ENCODE peak calls at places on chromosomes 7 and 10, in nine cellular contexts. One of them, this sample, is unnamed.

GRCh38 chr7:2217716-2218443 is 14.9 kb downstream of the MAD1L1 start:
- DNase-seq in activated CD4-positive, alpha-beta T cell treated with anti-CD3 and anti-CD28 coated beads, Interleukin-2, amount 10 ng/mL, durations not matched to agents 7 days and 5 days: no peak
- DNase-seq in EL: no peak
- DNase-seq in coronary artery: no peak
- DNase-seq in stimulated activated CD4-positive, alpha-beta T cell treated with anti-CD3 and anti-CD28 coated beads, Interleukin-1b, Interleukin-23, amount 100 ng/mL, for 1 hour: no peak
- DNase-seq in uterus: no peak
- DNase-seq in NCI-H1092 treated with DMSO at 0.1 percent for 48 hours: no peak
- DNase-seq in NAMALWA: no peak
- DNase-seq in ovary: no peak
- DNase-seq in this sample: no peak

GRCh38 chr10:129710510-129710847 is 243.4 kb downstream of the MGMT start:
- DNase-seq in uterus: no peak
- DNase-seq in NCI-H1092 treated with DMSO at 0.1 percent for 48 hours: no peak
- DNase-seq in EL: no peak
- DNase-seq in NAMALWA: no peak
- DNase-seq in activated CD4-positive, alpha-beta T cell treated with anti-CD3 and anti-CD28 coated beads, Interleukin-2, amount 10 ng/mL, durations not matched to agents 7 days and 5 days: no peak
- DNase-seq in ovary: no peak
- DNase-seq in stimulated activated CD4-positive, alpha-beta T cell treated with anti-CD3 and anti-CD28 coated beads, Interleukin-1b, Interleukin-23, amount 100 ng/mL, for 1 hour: no peak
- DNase-seq in coronary artery: no peak
- DNase-seq in this sample: no peak

GRCh38 chr7:78473902-78474301 is 675.3 kb downstream of the PHTF2 start:
- DNase-seq in stimulated activated CD4-positive, alpha-beta T cell treated with anti-CD3 and anti-CD28 coated beads, Interleukin-1b, Interleukin-23, amount 100 ng/mL, for 1 hour: no peak
- DNase-seq in EL: no peak
- DNase-seq in ovary: no peak
- DNase-seq in uterus: no peak
- DNase-seq in NAMALWA: no peak
- DNase-seq in NCI-H1092 treated with DMSO at 0.1 percent for 48 hours: no peak
- DNase-seq in coronary artery: no peak
- DNase-seq in activated CD4-positive, alpha-beta T cell treated with anti-CD3 and anti-CD28 coated beads, Interleukin-2, amount 10 ng/mL, durations not matched to agents 7 days and 5 days: no peak
- DNase-seq in this sample: no peak

GRCh38 chr10:72200883-72201282 is 14.9 kb upstream of the ANAPC16 start:
- DNase-seq in uterus: no peak
- DNase-seq in NCI-H1092 treated with DMSO at 0.1 percent for 48 hours: no peak
- DNase-seq in ovary: no peak
- DNase-seq in activated CD4-positive, alpha-beta T cell treated with anti-CD3 and anti-CD28 coated beads, Interleukin-2, amount 10 ng/mL, durations not matched to agents 7 days and 5 days: no peak
- DNase-seq in EL: no peak
- DNase-seq in NAMALWA: no peak
- DNase-seq in coronary artery: no peak
- DNase-seq in stimulated activated CD4-positive, alpha-beta T cell treated with anti-CD3 and anti-CD28 coated beads, Interleukin-1b, Interleukin-23, amount 100 ng/mL, for 1 hour: no peak
- DNase-seq in this sample: no peak

GRCh38 chr10:33157108-33157507 is 177.4 kb downstream of the NRP1 start:
- DNase-seq in NCI-H1092 treated with DMSO at 0.1 percent for 48 hours: no peak
- DNase-seq in coronary artery: no peak
- DNase-seq in uterus: no peak
- DNase-seq in NAMALWA: no peak
- DNase-seq in activated CD4-positive, alpha-beta T cell treated with anti-CD3 and anti-CD28 coated beads, Interleukin-2, amount 10 ng/mL, durations not matched to agents 7 days and 5 days: no peak
- DNase-seq in ovary: no peak
- DNase-seq in EL: peak
- DNase-seq in stimulated activated CD4-positive, alpha-beta T cell treated with anti-CD3 and anti-CD28 coated beads, Interleukin-1b, Interleukin-23, amount 100 ng/mL, for 1 hour: no peak
- DNase-seq in this sample: no peak

GRCh38 chr7:132639983-132640382 is 63.7 kb upstream of the PLXNA4 start:
- DNase-seq in ovary: no peak
- DNase-seq in activated CD4-positive, alpha-beta T cell treated with anti-CD3 and anti-CD28 coated beads, Interleukin-2, amount 10 ng/mL, durations not matched to agents 7 days and 5 days: no peak
- DNase-seq in uterus: no peak
- DNase-seq in stimulated activated CD4-positive, alpha-beta T cell treated with anti-CD3 and anti-CD28 coated beads, Interleukin-1b, Interleukin-23, amount 100 ng/mL, for 1 hour: no peak
- DNase-seq in coronary artery: no peak
- DNase-seq in NCI-H1092 treated with DMSO at 0.1 percent for 48 hours: no peak
- DNase-seq in EL: no peak
- DNase-seq in NAMALWA: no peak
- DNase-seq in this sample: no peak

GRCh38 chr10:31401287-31401686 is 82.3 kb downstream of the ZEB1 start:
- DNase-seq in ovary: no peak
- DNase-seq in uterus: no peak
- DNase-seq in activated CD4-positive, alpha-beta T cell treated with anti-CD3 and anti-CD28 coated beads, Interleukin-2, amount 10 ng/mL, durations not matched to agents 7 days and 5 days: no peak
- DNase-seq in stimulated activated CD4-positive, alpha-beta T cell treated with anti-CD3 and anti-CD28 coated beads, Interleukin-1b, Interleukin-23, amount 100 ng/mL, for 1 hour: no peak
- DNase-seq in NCI-H1092 treated with DMSO at 0.1 percent for 48 hours: peak
- DNase-seq in coronary artery: no peak
- DNase-seq in EL: no peak
- DNase-seq in NAMALWA: no peak
- DNase-seq in this sample: no peak

GRCh38 chr7:10685040-10685439 is 288.6 kb upstream of the PHF14 start:
- DNase-seq in ovary: no peak
- DNase-seq in activated CD4-positive, alpha-beta T cell treated with anti-CD3 and anti-CD28 coated beads, Interleukin-2, amount 10 ng/mL, durations not matched to agents 7 days and 5 days: no peak
- DNase-seq in uterus: no peak
- DNase-seq in NCI-H1092 treated with DMSO at 0.1 percent for 48 hours: peak
- DNase-seq in stimulated activated CD4-positive, alpha-beta T cell treated with anti-CD3 and anti-CD28 coated beads, Interleukin-1b, Interleukin-23, amount 100 ng/mL, for 1 hour: no peak
- DNase-seq in EL: no peak
- DNase-seq in NAMALWA: peak
- DNase-seq in coronary artery: no peak
- DNase-seq in this sample: no peak

GRCh38 chr10:113560071-113560470 is 7.2 kb downstream of the HABP2 start:
- DNase-seq in ovary: no peak
- DNase-seq in NAMALWA: no peak
- DNase-seq in activated CD4-positive, alpha-beta T cell treated with anti-CD3 and anti-CD28 coated beads, Interleukin-2, amount 10 ng/mL, durations not matched to agents 7 days and 5 days: no peak
- DNase-seq in coronary artery: no peak
- DNase-seq in EL: no peak
- DNase-seq in uterus: no peak
- DNase-seq in stimulated activated CD4-positive, alpha-beta T cell treated with anti-CD3 and anti-CD28 coated beads, Interleukin-1b, Interleukin-23, amount 100 ng/mL, for 1 hour: no peak
- DNase-seq in NCI-H1092 treated with DMSO at 0.1 percent for 48 hours: no peak
- DNase-seq in this sample: no peak

GRCh38 chr7:8154290-8154689 is 107.7 kb downstream of the ICA1 start:
- DNase-seq in uterus: no peak
- DNase-seq in NAMALWA: no peak
- DNase-seq in activated CD4-positive, alpha-beta T cell treated with anti-CD3 and anti-CD28 coated beads, Interleukin-2, amount 10 ng/mL, durations not matched to agents 7 days and 5 days: no peak
- DNase-seq in coronary artery: no peak
- DNase-seq in NCI-H1092 treated with DMSO at 0.1 percent for 48 hours: peak
- DNase-seq in stimulated activated CD4-positive, alpha-beta T cell treated with anti-CD3 and anti-CD28 coated beads, Interleukin-1b, Interleukin-23, amount 100 ng/mL, for 1 hour: no peak
- DNase-seq in ovary: no peak
- DNase-seq in EL: no peak
- DNase-seq in this sample: no peak

GRCh38 chr7:85232068-85232467 is 45.2 kb upstream of the SEMA3D start:
- DNase-seq in uterus: no peak
- DNase-seq in EL: no peak
- DNase-seq in NCI-H1092 treated with DMSO at 0.1 percent for 48 hours: no peak
- DNase-seq in stimulated activated CD4-positive, alpha-beta T cell treated with anti-CD3 and anti-CD28 coated beads, Interleukin-1b, Interleukin-23, amount 100 ng/mL, for 1 hour: no peak
- DNase-seq in coronary artery: no peak
- DNase-seq in ovary: no peak
- DNase-seq in activated CD4-positive, alpha-beta T cell treated with anti-CD3 and anti-CD28 coated beads, Interleukin-2, amount 10 ng/mL, durations not matched to agents 7 days and 5 days: no peak
- DNase-seq in NAMALWA: no peak
- DNase-seq in this sample: no peak

GRCh38 chr10:119531067-119531466 is 11.5 kb downstream of the RGS10 start:
- DNase-seq in uterus: no peak
- DNase-seq in coronary artery: no peak
- DNase-seq in activated CD4-positive, alpha-beta T cell treated with anti-CD3 and anti-CD28 coated beads, Interleukin-2, amount 10 ng/mL, durations not matched to agents 7 days and 5 days: no peak
- DNase-seq in NCI-H1092 treated with DMSO at 0.1 percent for 48 hours: no peak
- DNase-seq in NAMALWA: no peak
- DNase-seq in EL: no peak
- DNase-seq in stimulated activated CD4-positive, alpha-beta T cell treated with anti-CD3 and anti-CD28 coated beads, Interleukin-1b, Interleukin-23, amount 100 ng/mL, for 1 hour: no peak
- DNase-seq in ovary: no peak
- DNase-seq in this sample: no peak

GRCh38 chr7:137069249-137069963 is 201.0 kb downstream of the CHRM2 start:
- DNase-seq in NAMALWA: no peak
- DNase-seq in uterus: no peak
- DNase-seq in EL: no peak
- DNase-seq in coronary artery: no peak
- DNase-seq in activated CD4-positive, alpha-beta T cell treated with anti-CD3 and anti-CD28 coated beads, Interleukin-2, amount 10 ng/mL, durations not matched to agents 7 days and 5 days: no peak
- DNase-seq in ovary: no peak
- DNase-seq in stimulated activated CD4-positive, alpha-beta T cell treated with anti-CD3 and anti-CD28 coated beads, Interleukin-1b, Interleukin-23, amount 100 ng/mL, for 1 hour: no peak
- DNase-seq in NCI-H1092 treated with DMSO at 0.1 percent for 48 hours: no peak
- DNase-seq in this sample: no peak

GRCh38 chr10:62332406-62332805 is 41.8 kb upstream of the ZNF365 start:
- DNase-seq in ovary: no peak
- DNase-seq in coronary artery: no peak
- DNase-seq in NCI-H1092 treated with DMSO at 0.1 percent for 48 hours: no peak
- DNase-seq in uterus: no peak
- DNase-seq in activated CD4-positive, alpha-beta T cell treated with anti-CD3 and anti-CD28 coated beads, Interleukin-2, amount 10 ng/mL, durations not matched to agents 7 days and 5 days: no peak
- DNase-seq in NAMALWA: no peak
- DNase-seq in stimulated activated CD4-positive, alpha-beta T cell treated with anti-CD3 and anti-CD28 coated beads, Interleukin-1b, Interleukin-23, amount 100 ng/mL, for 1 hour: no peak
- DNase-seq in EL: no peak
- DNase-seq in this sample: no peak

GRCh38 chr7:132075573-132075972 is 500.7 kb downstream of the PLXNA4 start:
- DNase-seq in ovary: no peak
- DNase-seq in NCI-H1092 treated with DMSO at 0.1 percent for 48 hours: no peak
- DNase-seq in coronary artery: no peak
- DNase-seq in activated CD4-positive, alpha-beta T cell treated with anti-CD3 and anti-CD28 coated beads, Interleukin-2, amount 10 ng/mL, durations not matched to agents 7 days and 5 days: no peak
- DNase-seq in NAMALWA: no peak
- DNase-seq in stimulated activated CD4-positive, alpha-beta T cell treated with anti-CD3 and anti-CD28 coated beads, Interleukin-1b, Interleukin-23, amount 100 ng/mL, for 1 hour: no peak
- DNase-seq in uterus: no peak
- DNase-seq in EL: no peak
- DNase-seq in this sample: no peak

GRCh38 chr10:79438699-79439085 is 6.7 kb downstream of the ZCCHC24 start:
- DNase-seq in ovary: peak
- DNase-seq in EL: no peak
- DNase-seq in coronary artery: no peak
- DNase-seq in NCI-H1092 treated with DMSO at 0.1 percent for 48 hours: no peak
- DNase-seq in activated CD4-positive, alpha-beta T cell treated with anti-CD3 and anti-CD28 coated beads, Interleukin-2, amount 10 ng/mL, durations not matched to agents 7 days and 5 days: no peak
- DNase-seq in stimulated activated CD4-positive, alpha-beta T cell treated with anti-CD3 and anti-CD28 coated beads, Interleukin-1b, Interleukin-23, amount 100 ng/mL, for 1 hour: no peak
- DNase-seq in uterus: no peak
- DNase-seq in NAMALWA: no peak
- DNase-seq in this sample: no peak

GRCh38 chr10:46033602-46034011 is 3.2 kb upstream of the NCOA4 start:
- DNase-seq in coronary artery: no peak
- DNase-seq in activated CD4-positive, alpha-beta T cell treated with anti-CD3 and anti-CD28 coated beads, Interleukin-2, amount 10 ng/mL, durations not matched to agents 7 days and 5 days: no peak
- DNase-seq in stimulated activated CD4-positive, alpha-beta T cell treated with anti-CD3 and anti-CD28 coated beads, Interleukin-1b, Interleukin-23, amount 100 ng/mL, for 1 hour: no peak
- DNase-seq in NAMALWA: no peak
- DNase-seq in ovary: no peak
- DNase-seq in uterus: no peak
- DNase-seq in NCI-H1092 treated with DMSO at 0.1 percent for 48 hours: no peak
- DNase-seq in EL: peak
- DNase-seq in this sample: no peak

GRCh38 chr10:76150139-76150885 is 718.9 kb downstream of the LRMDA start:
- DNase-seq in EL: no peak
- DNase-seq in NAMALWA: no peak
- DNase-seq in activated CD4-positive, alpha-beta T cell treated with anti-CD3 and anti-CD28 coated beads, Interleukin-2, amount 10 ng/mL, durations not matched to agents 7 days and 5 days: no peak
- DNase-seq in uterus: peak
- DNase-seq in stimulated activated CD4-positive, alpha-beta T cell treated with anti-CD3 and anti-CD28 coated beads, Interleukin-1b, Interleukin-23, amount 100 ng/mL, for 1 hour: no peak
- DNase-seq in coronary artery: no peak
- DNase-seq in NCI-H1092 treated with DMSO at 0.1 percent for 48 hours: no peak
- DNase-seq in ovary: no peak
- DNase-seq in this sample: no peak

GRCh38 chr10:70551971-70552422 is 50.5 kb downstream of the PRF1 start:
- DNase-seq in EL: peak
- DNase-seq in activated CD4-positive, alpha-beta T cell treated with anti-CD3 and anti-CD28 coated beads, Interleukin-2, amount 10 ng/mL, durations not matched to agents 7 days and 5 days: no peak
- DNase-seq in uterus: no peak
- DNase-seq in ovary: no peak
- DNase-seq in stimulated activated CD4-positive, alpha-beta T cell treated with anti-CD3 and anti-CD28 coated beads, Interleukin-1b, Interleukin-23, amount 100 ng/mL, for 1 hour: no peak
- DNase-seq in NAMALWA: no peak
- DNase-seq in NCI-H1092 treated with DMSO at 0.1 percent for 48 hours: no peak
- DNase-seq in coronary artery: peak
- DNase-seq in this sample: no peak

GRCh38 chr10:43361532-43362190 is 9.8 kb upstream of the FXYD4 start:
- DNase-seq in NCI-H1092 treated with DMSO at 0.1 percent for 48 hours: no peak
- DNase-seq in EL: no peak
- DNase-seq in coronary artery: no peak
- DNase-seq in ovary: no peak
- DNase-seq in stimulated activated CD4-positive, alpha-beta T cell treated with anti-CD3 and anti-CD28 coated beads, Interleukin-1b, Interleukin-23, amount 100 ng/mL, for 1 hour: no peak
- DNase-seq in NAMALWA: no peak
- DNase-seq in uterus: no peak
- DNase-seq in activated CD4-positive, alpha-beta T cell treated with anti-CD3 and anti-CD28 coated beads, Interleukin-2, amount 10 ng/mL, durations not matched to agents 7 days and 5 days: peak
- DNase-seq in this sample: no peak

GRCh38 chr10:133442967-133443924 is 10.5 kb upstream of the SCART1 start:
- DNase-seq in NCI-H1092 treated with DMSO at 0.1 percent for 48 hours: no peak
- DNase-seq in uterus: peak
- DNase-seq in coronary artery: peak
- DNase-seq in NAMALWA: no peak
- DNase-seq in activated CD4-positive, alpha-beta T cell treated with anti-CD3 and anti-CD28 coated beads, Interleukin-2, amount 10 ng/mL, durations not matched to agents 7 days and 5 days: no peak
- DNase-seq in EL: no peak
- DNase-seq in stimulated activated CD4-positive, alpha-beta T cell treated with anti-CD3 and anti-CD28 coated beads, Interleukin-1b, Interleukin-23, amount 100 ng/mL, for 1 hour: no peak
- DNase-seq in ovary: peak
- DNase-seq in this sample: no peak

GRCh38 chr7:92137531-92137930 is 3.3 kb upstream of the CYP51A1 start:
- DNase-seq in ovary: no peak
- DNase-seq in activated CD4-positive, alpha-beta T cell treated with anti-CD3 and anti-CD28 coated beads, Interleukin-2, amount 10 ng/mL, durations not matched to agents 7 days and 5 days: no peak
- DNase-seq in coronary artery: no peak
- DNase-seq in NCI-H1092 treated with DMSO at 0.1 percent for 48 hours: no peak
- DNase-seq in EL: no peak
- DNase-seq in stimulated activated CD4-positive, alpha-beta T cell treated with anti-CD3 and anti-CD28 coated beads, Interleukin-1b, Interleukin-23, amount 100 ng/mL, for 1 hour: no peak
- DNase-seq in NAMALWA: no peak
- DNase-seq in uterus: peak
- DNase-seq in this sample: no peak

GRCh38 chr10:122127943-122128342 is 139.0 kb downstream of the TACC2 start:
- DNase-seq in coronary artery: no peak
- DNase-seq in stimulated activated CD4-positive, alpha-beta T cell treated with anti-CD3 and anti-CD28 coated beads, Interleukin-1b, Interleukin-23, amount 100 ng/mL, for 1 hour: no peak
- DNase-seq in NAMALWA: no peak
- DNase-seq in activated CD4-positive, alpha-beta T cell treated with anti-CD3 and anti-CD28 coated beads, Interleukin-2, amount 10 ng/mL, durations not matched to agents 7 days and 5 days: no peak
- DNase-seq in NCI-H1092 treated with DMSO at 0.1 percent for 48 hours: no peak
- DNase-seq in EL: no peak
- DNase-seq in ovary: no peak
- DNase-seq in uterus: no peak
- DNase-seq in this sample: no peak

GRCh38 chr10:50511512-50512213 is 112.1 kb downstream of the SGMS1 start:
- DNase-seq in stimulated activated CD4-positive, alpha-beta T cell treated with anti-CD3 and anti-CD28 coated beads, Interleukin-1b, Interleukin-23, amount 100 ng/mL, for 1 hour: no peak
- DNase-seq in coronary artery: no peak
- DNase-seq in ovary: no peak
- DNase-seq in NCI-H1092 treated with DMSO at 0.1 percent for 48 hours: no peak
- DNase-seq in uterus: no peak
- DNase-seq in activated CD4-positive, alpha-beta T cell treated with anti-CD3 and anti-CD28 coated beads, Interleukin-2, amount 10 ng/mL, durations not matched to agents 7 days and 5 days: no peak
- DNase-seq in NAMALWA: no peak
- DNase-seq in EL: peak
- DNase-seq in this sample: no peak

GRCh38 chr7:274262-274661 is 15.7 kb upstream of the FOXL3 start:
- DNase-seq in EL: no peak
- DNase-seq in coronary artery: no peak
- DNase-seq in ovary: no peak
- DNase-seq in NCI-H1092 treated with DMSO at 0.1 percent for 48 hours: no peak
- DNase-seq in NAMALWA: no peak
- DNase-seq in uterus: no peak
- DNase-seq in stimulated activated CD4-positive, alpha-beta T cell treated with anti-CD3 and anti-CD28 coated beads, Interleukin-1b, Interleukin-23, amount 100 ng/mL, for 1 hour: no peak
- DNase-seq in activated CD4-positive, alpha-beta T cell treated with anti-CD3 and anti-CD28 coated beads, Interleukin-2, amount 10 ng/mL, durations not matched to agents 7 days and 5 days: no peak
- DNase-seq in this sample: no peak

GRCh38 chr10:99748823-99749451 is 16.9 kb downstream of the CUTC start:
- DNase-seq in NCI-H1092 treated with DMSO at 0.1 percent for 48 hours: no peak
- DNase-seq in EL: no peak
- DNase-seq in coronary artery: no peak
- DNase-seq in stimulated activated CD4-positive, alpha-beta T cell treated with anti-CD3 and anti-CD28 coated beads, Interleukin-1b, Interleukin-23, amount 100 ng/mL, for 1 hour: no peak
- DNase-seq in ovary: no peak
- DNase-seq in uterus: no peak
- DNase-seq in NAMALWA: no peak
- DNase-seq in activated CD4-positive, alpha-beta T cell treated with anti-CD3 and anti-CD28 coated beads, Interleukin-2, amount 10 ng/mL, durations not matched to agents 7 days and 5 days: no peak
- DNase-seq in this sample: no peak